ENCODE peak calls at places on chromosomes 3 and 15, in six cellular contexts. N, K, S, V, T and I are unnamed samples.

GRCh38 chr3:52014613-52015012 is 18.9 kb upstream of the RPL29 start:
- DNase-seq in N (no peak), T (no peak), K (no peak), S (no peak), V (no peak), I (no peak)

GRCh38 chr15:65066001-65066634 is 1.7 kb downstream of the RASL12 start:
- DNase-seq in V (no peak), T (no peak), K (no peak), N (no peak), S (no peak), I (no peak)

GRCh38 chr3:177345049-177345972 is 148.0 kb upstream of the TBL1XR1 start:
- DNase-seq in T (no peak), S (peak), N (peak), K (no peak), V (peak), I (no peak)

GRCh38 chr15:51647128-51647562 is 24.6 kb upstream of the DMXL2 start:
- DNase-seq in K (no peak), N (no peak), T (no peak), V (peak), S (peak), I (no peak)

GRCh38 chr3:134354612-134355275 is 19.5 kb downstream of the AMOTL2 start:
- DNase-seq in V (no peak), K (no peak), S (no peak), N (no peak), T (no peak), I (peak)

GRCh38 chr15:32993285-32993684 is 201.2 kb downstream of the FMN1 start:
- DNase-seq in V (no peak), T (no peak), N (no peak), S (no peak), K (no peak), I (no peak)

GRCh38 chr3:99960941-99961340 is 143.3 kb downstream of the CMSS1 start:
- DNase-seq in S (no peak), T (no peak), K (no peak), V (peak), N (no peak), I (no peak)

GRCh38 chr3:6860911-6861330 is at the start of gene GRM7:
- DNase-seq in N (no peak), V (no peak), S (no peak), K (peak), T (peak), I (no peak)

GRCh38 chr3:73432021-73432722 is 192.6 kb downstream of the PDZRN3 start:
- DNase-seq in K (no peak), T (no peak), N (no peak), S (no peak), V (no peak), I (no peak)

GRCh38 chr3:149480326-149481017 is 6.0 kb downstream of the TM4SF4 start:
- DNase-seq in T (peak), N (no peak), V (peak), S (peak), K (peak), I (no peak)

GRCh38 chr3:193677734-193678133 is 84.7 kb downstream of the OPA1 start:
- DNase-seq in N (no peak), S (no peak), T (no peak), V (no peak), K (no peak), I (no peak)

GRCh38 chr3:172218350-172219323 is 179.3 kb downstream of the FNDC3B start:
- DNase-seq in T (no peak), S (no peak), K (no peak), N (no peak), V (no peak), I (no peak)

GRCh38 chr3:46488735-46489361 is 8.9 kb upstream of the RTP3 start:
- DNase-seq in N (peak), S (peak), T (peak), K (peak), V (peak), I (peak)
- TF ChIP-seq CTCF in N (peak), S (peak), T (peak), K (peak), V (peak), I (peak)

GRCh38 chr3:21484323-21485154 is 266.5 kb downstream of the ZNF385D start:
- DNase-seq in N (no peak), V (peak), T (peak), K (peak), S (no peak), I (no peak)
- TF ChIP-seq CTCF in N (no peak), V (peak), T (peak), K (peak), S (peak), I (peak)

GRCh38 chr15:28190391-28191174 is 91.5 kb upstream of the OCA2 start:
- DNase-seq in T (no peak), N (no peak), K (no peak), S (no peak), V (no peak), I (no peak)

GRCh38 chr15:28192772-28193171 is 93.7 kb upstream of the OCA2 start:
- DNase-seq in K (no peak), V (no peak), N (no peak), T (no peak), S (no peak), I (no peak)

DNA sequence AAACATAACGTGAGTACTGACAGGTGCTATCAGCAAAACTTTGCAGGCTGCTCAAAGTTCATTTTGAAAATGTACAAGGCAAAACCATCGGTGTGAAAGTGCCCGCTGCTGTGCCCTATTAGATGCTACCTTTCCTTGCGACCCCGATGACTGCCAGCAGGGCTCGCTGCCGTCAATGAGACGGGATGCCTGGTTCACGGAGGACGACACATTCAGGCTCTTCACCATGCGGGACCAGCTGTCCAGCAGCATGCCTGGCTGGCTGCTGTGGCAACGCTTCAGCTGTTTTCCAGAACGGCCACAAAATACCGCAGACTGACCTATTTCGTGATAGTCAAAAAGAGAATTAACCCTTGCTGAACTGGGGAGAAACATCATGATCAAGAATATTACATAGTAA is 92.7 kb upstream of the OCA2 start:
- DNase-seq in K (peak), V (peak), S (peak), N (no peak), T (no peak), I (no peak)
- TF ChIP-seq CTCF in K (peak), V (peak), S (peak), N (no peak), T (peak), I (peak)

GRCh38 chr15:69222002-69222474 is 61.6 kb downstream of the GLCE start:
- DNase-seq in V (no peak), K (no peak), N (no peak), S (no peak), T (no peak), I (no peak)

GRCh38 chr15:69223083-69223813 is 62.8 kb downstream of the GLCE start:
- DNase-seq in V (no peak), T (no peak), K (no peak), N (no peak), S (no peak), I (no peak)

GRCh38 chr15:69224383-69224782 is 63.9 kb downstream of the GLCE start:
- DNase-seq in K (no peak), T (no peak), N (no peak), S (no peak), V (no peak), I (no peak)

GRCh38 chr15:69226028-69226355 is 65.6 kb downstream of the GLCE start:
- DNase-seq in T (no peak), V (no peak), N (no peak), K (no peak), S (no peak), I (no peak)

GRCh38 chr15:69225355-69226027 is 65.1 kb downstream of the GLCE start:
- DNase-seq in V (peak), T (no peak), S (no peak), K (no peak), N (no peak), I (no peak)
- TF ChIP-seq CTCF in V (no peak), T (peak), S (peak), K (peak), N (no peak), I (peak)

GRCh38 chr15:87959080-87959479 is 297.5 kb downstream of the NTRK3 start:
- DNase-seq in N (no peak), S (no peak), K (peak), T (no peak), V (no peak), I (no peak)
- TF ChIP-seq CTCF in N (no peak), S (no peak), K (no peak), T (peak), V (no peak), I (no peak)

GRCh38 chr3:196219194-196219969 is 3.0 kb downstream of the SLC51A start:
- DNase-seq in K (no peak), S (peak), T (no peak), V (peak), N (peak), I (no peak)
- TF ChIP-seq CTCF in K (no peak), S (no peak), T (no peak), V (no peak), N (no peak), I (peak)

DNA sequence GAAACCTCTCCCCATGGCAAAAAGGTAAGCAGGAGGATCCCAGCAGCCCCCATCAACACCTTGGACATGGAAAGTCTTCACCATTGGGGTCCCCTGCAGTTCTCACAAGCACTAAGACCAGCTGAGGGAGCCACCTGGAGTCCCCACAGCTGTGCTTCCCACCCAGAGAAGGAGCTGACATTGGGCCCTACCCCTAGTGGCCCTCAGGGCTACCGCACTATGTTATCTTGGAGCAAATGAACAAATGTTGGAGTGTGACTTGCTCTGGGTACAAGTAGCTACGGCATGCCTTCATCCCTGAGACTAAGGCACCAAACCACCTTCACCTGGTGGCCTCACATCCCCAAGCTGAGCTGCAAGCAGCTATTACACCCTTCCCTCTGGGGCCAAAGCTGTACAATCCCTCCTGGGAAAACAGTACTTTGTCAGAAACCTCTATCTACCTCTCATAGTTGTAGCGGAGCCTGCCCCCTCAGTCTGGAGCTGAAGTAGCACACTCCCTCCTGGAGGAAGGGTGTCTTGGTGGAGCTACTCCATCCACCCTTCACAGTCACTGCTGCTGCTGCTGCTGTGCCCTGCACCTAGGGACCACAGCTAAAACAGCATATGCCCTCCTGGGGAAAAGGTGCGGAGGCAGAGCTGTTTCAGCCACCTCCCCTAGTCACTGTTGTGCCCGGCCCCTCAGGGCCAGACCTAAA is 42.7 kb downstream of the SERP1 start:
- DNase-seq in N (no peak), T (no peak), K (no peak), S (no peak), V (no peak), I (no peak)
- TF ChIP-seq CTCF in N (no peak), T (no peak), K (no peak), S (no peak), V (no peak), I (no peak)